ENCODE peak calls at places on chromosomes 5 and 9, in nine cellular contexts. E, V, M, G, C, P, R, F and T are unnamed samples.
A peak's percentile ranks its signal among the peaks of the same experiment; 100 is the strongest.

GRCh38 chr9:127149010-127149409 is 26.6 kb upstream of the ANGPTL2 start:
- DNase-seq in V (peak; percentile 27), P (no peak), F (no peak), C (no peak), G (no peak), M (no peak), R (no peak), E (no peak), T (no peak)

GRCh38 chr9:120655005-120655622 is 59.2 kb downstream of the MEGF9 start:
- DNase-seq in C (peak; percentile 64), F (no peak), E (no peak), G (peak; percentile 21), R (peak; percentile 82), V (no peak), M (no peak), P (no peak), T (no peak)

GRCh38 chr9:115135786-115136185 is 17.8 kb upstream of the TNC start:
- DNase-seq in E (no peak), P (no peak), V (no peak), R (no peak), F (no peak), C (no peak), G (no peak), M (no peak), T (no peak)

GRCh38 chr5:33854733-33855151 is 37.0 kb downstream of the ADAMTS12 start:
- DNase-seq in P (no peak), E (no peak), G (no peak), R (no peak), F (no peak), C (peak; percentile 61), M (peak; percentile 29), V (peak; percentile 62), T (no peak)

GRCh38 chr5:16776611-16777251 is 159.4 kb downstream of the MYO10 start:
- DNase-seq in P (no peak), E (no peak), M (peak; percentile 79), C (no peak), R (no peak), F (peak; percentile 93), G (no peak), V (peak; percentile 63), T (no peak)

GRCh38 chr9:74333633-74334032 is 163.5 kb upstream of the RORB start:
- DNase-seq in P (no peak), F (no peak), M (no peak), E (no peak), V (no peak), G (no peak), R (no peak), C (no peak), T (no peak)

GRCh38 chr9:76465442-76466298 is 6.7 kb downstream of the GCNT1 start:
- DNase-seq in M (no peak), C (no peak), V (no peak), P (no peak), E (no peak), F (no peak), R (no peak), G (no peak), T (no peak)

GRCh38 chr5:123916331-123917121 is 404.5 kb downstream of the CSNK1G3 start:
- DNase-seq in V (no peak), R (peak; percentile 53), G (no peak), P (no peak), C (peak; percentile 53), M (no peak), F (no peak), E (no peak), T (no peak)

GRCh38 chr9:97237311-97237786 is 70.1 kb upstream of the CCDC180 start:
- DNase-seq in V (no peak), E (no peak), F (no peak), G (no peak), M (peak; percentile 72), P (no peak), R (no peak), C (no peak), T (no peak)

GRCh38 chr5:41736641-41737040 is 133.6 kb downstream of the OXCT1 start:
- DNase-seq in V (no peak), P (no peak), M (no peak), R (no peak), E (no peak), F (no peak), C (no peak), G (no peak), T (no peak)

DNA sequence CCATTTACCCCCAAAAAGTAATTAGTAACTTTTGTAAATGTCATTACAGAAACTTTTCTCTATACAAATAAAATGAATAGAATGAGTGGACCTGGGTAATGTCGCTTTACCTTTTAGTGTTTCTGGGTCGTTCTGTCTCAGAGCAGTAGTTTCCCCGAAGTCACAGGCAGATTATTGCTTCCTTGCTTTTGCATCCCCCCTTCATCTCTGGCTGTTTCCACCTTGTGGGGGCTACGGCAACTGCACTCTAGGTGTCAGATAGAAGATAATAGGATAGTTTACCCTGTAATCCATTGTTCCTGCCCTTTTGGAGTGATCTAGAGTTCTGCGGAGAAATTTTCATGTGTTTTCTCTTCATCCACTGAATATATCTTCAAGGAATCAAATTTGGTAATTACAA is 68.7 kb downstream of the PRR16 start:
- DNase-seq in V (no peak), F (no peak), R (no peak), C (no peak), M (peak; percentile 85), E (no peak), P (no peak), G (no peak), T (no peak)
- TF ChIP-seq CTCF in V (no peak), F (no peak), R (peak; percentile 6), C (no peak), M (peak; percentile 72), E (peak; percentile 28), P (no peak), G (no peak), T (peak; percentile 4)

GRCh38 chr5:163463063-163463435 is 2.6 kb downstream of the HMMR start:
- DNase-seq in P (no peak), F (no peak), V (no peak), E (no peak), R (no peak), G (no peak), M (no peak), C (no peak), T (no peak)
- H3K4me3 ChIP-seq in P (no peak overlapping the region), F (no peak overlapping the region), V (no peak overlapping the region), E (no peak overlapping the region), R (no peak overlapping the region), G (no peak overlapping the region), M (no peak overlapping the region), C (peak overlapping the region; percentile 82), T (no peak overlapping the region)

GRCh38 chr5:32836176-32836575 is 125.1 kb downstream of the NPR3 start:
- DNase-seq in P (no peak), C (no peak), G (no peak), M (no peak), E (no peak), R (no peak), F (no peak), V (no peak), T (no peak)
- TF ChIP-seq CTCF in P (no peak), C (no peak), G (no peak), M (no peak), E (no peak), R (no peak), F (no peak), V (no peak), T (no peak)

GRCh38 chr5:169299651-169300467 is 1.1 kb downstream of the SLIT3 start:
- DNase-seq in M (peak; percentile 50), G (no peak), E (no peak), P (no peak), V (no peak), C (no peak), R (no peak), F (no peak), T (no peak)
- H3K4me3 ChIP-seq in M (peak overlapping the region; percentile 69), G (no peak overlapping the region), E (no peak overlapping the region), P (peak overlapping the region; percentile 10), V (peak overlapping the region; percentile 59), C (no peak overlapping the region), R (peak overlapping the region; percentile 26), F (peak overlapping the region; percentile 42), T (no peak overlapping the region)